ENCODE peak calls at places on chromosomes 7 and 10, in six cellular contexts. I is psoas muscle, S is HFF-Myc, T is brain microvascular endothelial cell, Q is lower leg skin, O is heart right ventricle. N is an unnamed sample.

GRCh38 chr7:29841926-29842671 is 35.8 kb downstream of the WIPF3 start:
- DNase-seq in I (no peak), S (no peak), Q (no peak), T (no peak), O (no peak), N (no peak)

GRCh38 chr10:42790835-42791234 is 8.2 kb downstream of the BMS1 start:
- DNase-seq in O (no peak), T (peak), Q (no peak), S (no peak), I (no peak), N (no peak)

GRCh38 chr7:91183408-91183807 is 80.8 kb upstream of the FZD1 start:
- DNase-seq in Q (no peak), T (no peak), O (no peak), S (no peak), I (no peak), N (no peak)

GRCh38 chr7:83347836-83348482 is 185.3 kb upstream of the PCLO start:
- DNase-seq in I (no peak), S (peak), T (peak), O (no peak), Q (peak), N (peak)

GRCh38 chr10:22159180-22159579 is 58.6 kb downstream of the EBLN1 start:
- DNase-seq in S (no peak), O (no peak), I (no peak), T (no peak), Q (no peak), N (no peak)

GRCh38 chr7:28937103-28937502 is 21.0 kb downstream of the TRIL start:
- DNase-seq in I (no peak), T (no peak), O (no peak), Q (no peak), S (no peak), N (no peak)

GRCh38 chr10:123170961-123171360 is 16.8 kb downstream of the BUB3 start:
- DNase-seq in S (no peak), I (no peak), T (no peak), O (no peak), Q (no peak), N (no peak)

GRCh38 chr7:20083781-20084180 is 133.4 kb downstream of the MACC1 start:
- DNase-seq in T (peak), I (peak), S (peak), Q (no peak), O (no peak), N (no peak)

GRCh38 chr10:43044444-43045245 is 32.2 kb upstream of the RET start:
- DNase-seq in T (no peak), I (no peak), S (no peak), Q (no peak), O (no peak), N (no peak)

GRCh38 chr7:32066441-32066840 is 3.8 kb downstream of the PDE1C start:
- DNase-seq in O (no peak), Q (no peak), T (no peak), S (no peak), I (no peak), N (no peak)

GRCh38 chr10:86665868-86666267 is 2.4 kb upstream of the LDB3 start:
- DNase-seq in O (peak), T (no peak), Q (no peak), I (peak), S (no peak), N (no peak)

GRCh38 chr10:129849452-129849750 is 114.7 kb downstream of the EBF3 start:
- DNase-seq in O (no peak), S (no peak), Q (no peak), T (no peak), I (no peak), N (no peak)

GRCh38 chr10:77611670-77612069 is 25.9 kb downstream of the KCNMA1 start:
- DNase-seq in Q (no peak), S (no peak), T (no peak), O (no peak), I (no peak), N (no peak)

GRCh38 chr7:78175330-78175729 is 376.8 kb downstream of the PHTF2 start:
- DNase-seq in S (no peak), T (no peak), Q (no peak), I (no peak), O (no peak), N (no peak)

GRCh38 chr7:44057849-44058758 is 7.3 kb downstream of the PGAM2 start:
- DNase-seq in S (no peak), Q (no peak), O (no peak), T (no peak), I (no peak), N (no peak)

GRCh38 chr10:11472158-11472753 is 139.2 kb downstream of the USP6NL start:
- DNase-seq in O (peak), S (peak), Q (peak), T (peak), I (peak), N (peak)

GRCh38 chr7:125059861-125060456 is 130.3 kb upstream of the POT1 start:
- DNase-seq in I (no peak), S (no peak), Q (no peak), T (no peak), O (no peak), N (no peak)

GRCh38 chr10:121088524-121088923 is 237.4 kb downstream of the WDR11 start:
- DNase-seq in Q (no peak), I (no peak), O (no peak), S (no peak), T (no peak), N (no peak)

GRCh38 chr7:139725077-139725476 is 52.7 kb downstream of the HIPK2 start:
- DNase-seq in S (peak), Q (no peak), I (no peak), O (no peak), T (peak), N (peak)

GRCh38 chr10:47449979-47450378 is 33.9 kb downstream of the ANXA8 start:
- DNase-seq in O (no peak), S (no peak), Q (no peak), I (no peak), T (no peak), N (no peak)

GRCh38 chr10:3783721-3784432 is 1.1 kb downstream of the KLF6 start:
- DNase-seq in T (peak), I (peak), Q (peak), O (peak), S (no peak), N (no peak)

GRCh38 chr7:140676303-140676702 is 3.6 kb downstream of the ADCK2 start:
- DNase-seq in T (no peak), S (no peak), Q (no peak), O (no peak), I (no peak), N (no peak)

GRCh38 chr10:73647875-73648228 is 6.6 kb upstream of the MYOZ1 start:
- DNase-seq in O (no peak), T (no peak), S (no peak), Q (no peak), I (no peak), N (no peak)

GRCh38 chr10:44379907-44380306 is 5.0 kb downstream of the CXCL12 start:
- DNase-seq in S (no peak), Q (no peak), I (no peak), T (no peak), O (no peak), N (no peak)

GRCh38 chr10:44382981-44383748 is 1.7 kb downstream of the CXCL12 start:
- DNase-seq in S (no peak), O (no peak), T (no peak), I (no peak), Q (no peak), N (no peak)

GRCh38 chr10:44378626-44379025 is 6.3 kb downstream of the CXCL12 start:
- DNase-seq in T (no peak), S (no peak), O (no peak), Q (no peak), I (no peak), N (no peak)

GRCh38 chr10:44382131-44382858 is 2.6 kb downstream of the CXCL12 start:
- DNase-seq in Q (no peak), S (no peak), O (peak), T (no peak), I (peak), N (no peak)

GRCh38 chr10:44380829-44381600 is 3.9 kb downstream of the CXCL12 start:
- DNase-seq in T (no peak), I (no peak), O (no peak), S (no peak), Q (no peak), N (no peak)
- H3K4me3 ChIP-seq in T (no peak), I (no peak), O (no peak), S (no peak), Q (no peak), N (no peak)

GRCh38 chr7:2452074-2452507 is 24.1 kb downstream of the GRIFIN start:
- DNase-seq in S (no peak), Q (no peak), T (no peak), I (no peak), O (no peak), N (no peak)

GRCh38 chr7:2446676-2447075 is 29.5 kb downstream of the GRIFIN start:
- DNase-seq in I (no peak), O (no peak), Q (no peak), S (no peak), T (no peak), N (no peak)

GRCh38 chr7:2450198-2451107 is 25.7 kb downstream of the GRIFIN start:
- DNase-seq in S (no peak), I (no peak), Q (no peak), T (no peak), O (no peak), N (no peak)

GRCh38 chr7:2452643-2453270 is 23.4 kb downstream of the GRIFIN start:
- DNase-seq in O (no peak), T (no peak), I (no peak), S (no peak), Q (no peak), N (no peak)

DNA sequence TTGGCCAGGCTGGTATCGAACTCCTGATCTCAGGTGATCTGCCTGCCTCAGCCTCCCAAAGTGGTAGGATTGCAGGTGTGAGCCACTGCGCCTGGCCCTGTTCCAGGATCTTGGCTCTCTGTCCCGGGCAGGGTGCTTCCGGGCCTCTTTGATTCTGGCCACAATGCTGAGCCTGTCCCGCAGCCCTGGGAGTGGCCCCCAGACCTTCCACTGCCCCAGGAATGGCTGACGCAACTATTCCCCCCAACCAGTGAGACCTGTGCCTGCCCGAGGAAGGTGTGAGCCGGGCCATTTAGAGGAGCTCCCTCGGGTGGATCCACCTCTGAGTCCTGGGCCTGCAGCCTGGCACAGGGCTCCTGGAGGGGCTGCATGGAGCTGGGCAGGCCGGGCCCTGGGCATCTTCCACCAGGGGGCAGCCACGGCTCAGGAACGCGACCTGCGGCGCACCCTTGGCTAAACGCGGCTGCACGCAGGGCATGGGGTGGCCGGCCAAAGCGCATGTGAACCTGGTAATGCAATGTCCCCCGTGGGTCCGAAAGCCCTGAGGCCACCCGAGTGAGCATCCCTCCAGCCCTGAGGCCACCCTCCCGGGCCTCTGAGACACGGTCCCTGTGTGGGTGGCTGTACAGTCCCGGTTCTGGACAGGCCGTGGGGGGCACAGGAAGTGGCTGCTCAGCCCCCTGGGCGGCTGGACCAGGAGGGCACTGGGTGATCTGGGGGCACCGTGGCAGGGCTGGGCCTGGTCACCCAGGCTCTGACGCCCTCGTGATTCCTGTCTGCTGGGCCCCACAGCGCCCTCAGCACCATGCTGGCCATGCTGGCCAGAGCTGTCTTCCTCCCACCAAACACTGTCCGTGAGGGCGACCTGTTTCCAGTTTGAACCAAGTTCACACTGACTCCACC is 24.8 kb downstream of the GRIFIN start:
- DNase-seq in T (peak), I (peak), S (peak), O (peak), Q (no peak), N (peak)
- H3K4me3 ChIP-seq in T (peak), I (peak), S (no peak), O (peak), Q (no peak), N (no peak)

GRCh38 chr7:55570218-55570873 is 2.0 kb downstream of the VOPP1 start:
- DNase-seq in O (no peak), I (no peak), S (no peak), Q (no peak), T (no peak), N (no peak)
- H3K4me3 ChIP-seq in O (peak), I (peak), S (peak), Q (no peak), T (peak), N (peak)

GRCh38 chr7:37448637-37449331 is at the start of gene ELMO1:
- DNase-seq in O (peak), I (peak), Q (peak), S (peak), T (peak), N (no peak)
- H3K4me3 ChIP-seq in O (peak), I (peak), Q (peak), S (peak), T (peak), N (peak)

GRCh38 chr7:128408709-128409434 is 910 bp downstream of the IMPDH1 start:
- DNase-seq in S (no peak), T (no peak), O (no peak), Q (no peak), I (no peak), N (no peak)

GRCh38 chr7:128406986-128407589 is 2.7 kb downstream of the IMPDH1 start:
- DNase-seq in Q (no peak), S (no peak), O (no peak), T (no peak), I (no peak), N (no peak)

GRCh38 chr7:128409435-128410091 is at the start of gene IMPDH1:
- DNase-seq in Q (peak), S (no peak), I (peak), T (peak), O (peak), N (peak)

GRCh38 chr7:128406147-128406985 is 3.4 kb downstream of the IMPDH1 start:
- DNase-seq in S (no peak), T (no peak), Q (no peak), O (no peak), I (no peak), N (no peak)

GRCh38 chr7:128407751-128408708 is 1.8 kb downstream of the IMPDH1 start:
- DNase-seq in I (no peak), T (no peak), S (no peak), O (no peak), Q (no peak), N (no peak)
- H3K4me3 ChIP-seq in I (peak), T (no peak), S (peak), O (peak), Q (no peak), N (peak)

DNA sequence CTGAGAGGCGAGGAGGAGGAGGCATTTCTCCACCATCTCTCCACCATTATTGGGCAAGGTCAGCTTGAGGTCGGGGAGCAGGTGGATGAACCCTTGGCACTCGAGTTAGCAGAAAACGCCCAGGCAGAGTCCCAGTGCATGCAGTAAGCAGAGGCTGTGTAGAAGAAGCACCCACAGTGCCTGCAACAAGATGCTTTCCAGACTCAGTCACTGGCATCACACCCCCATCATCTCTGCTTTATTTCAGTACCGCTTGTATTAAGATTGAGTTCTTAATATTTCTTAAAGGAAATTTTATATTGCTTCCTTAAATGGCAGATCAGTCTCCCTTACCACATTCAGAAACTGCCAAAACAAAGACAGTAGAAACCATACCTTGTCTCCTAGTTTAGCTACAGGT is 122.3 kb upstream of the PPIF start:
- DNase-seq in I (no peak), T (no peak), S (no peak), Q (no peak), O (no peak), N (no peak)
- H3K4me3 ChIP-seq in I (no peak), T (no peak), S (no peak), Q (no peak), O (no peak), N (no peak)

DNA sequence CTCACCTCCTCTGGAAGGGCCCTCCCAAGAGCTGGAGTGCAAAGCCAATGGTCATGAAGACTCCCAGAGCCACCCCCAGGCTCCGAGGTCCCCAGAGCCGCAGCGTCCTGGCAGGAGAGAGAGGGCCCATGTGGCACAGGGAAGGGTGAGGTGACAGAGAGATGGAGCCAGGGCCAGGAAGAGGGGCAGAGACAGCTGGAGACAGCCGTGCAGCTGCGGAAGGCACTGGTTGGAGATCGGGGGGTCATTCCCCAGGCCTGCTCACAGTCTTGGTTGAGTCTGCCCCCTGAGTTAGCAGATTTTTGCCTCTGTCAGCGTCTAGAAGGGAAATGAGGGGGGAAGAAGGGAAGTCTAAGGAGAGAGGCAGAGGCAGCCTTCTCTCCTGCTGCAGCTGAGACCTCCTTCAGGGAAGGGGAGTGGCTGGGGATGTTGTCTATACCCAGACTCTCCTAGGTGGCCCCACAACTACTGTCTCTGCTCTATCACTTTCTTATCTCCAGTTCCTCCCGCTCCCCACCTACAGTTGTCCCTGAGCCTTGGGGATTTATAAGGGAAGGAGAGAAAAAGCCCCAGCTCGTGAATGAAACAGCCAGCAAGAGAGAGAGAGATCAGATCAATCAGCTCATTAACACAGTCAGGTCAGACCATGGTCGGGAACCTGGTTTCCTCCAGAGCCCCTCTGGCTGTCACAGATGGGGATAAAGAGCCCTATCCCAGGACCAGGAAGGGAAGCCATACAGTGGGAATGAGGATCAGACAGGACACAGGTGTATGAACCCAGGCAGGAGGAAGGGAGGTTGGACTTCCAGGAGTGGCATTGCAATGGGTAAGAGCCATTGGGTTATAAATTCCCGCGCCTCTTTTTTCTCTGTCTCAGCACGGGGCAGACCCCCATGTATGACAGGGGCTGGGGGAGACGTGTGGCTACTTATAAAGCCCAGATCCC is 1.2 kb downstream of the GAL3ST4 start:
- DNase-seq in I (no peak), O (no peak), T (no peak), S (no peak), Q (no peak), N (no peak)
- H3K4me3 ChIP-seq in I (no peak), O (peak), T (no peak), S (peak), Q (no peak), N (peak)

DNA sequence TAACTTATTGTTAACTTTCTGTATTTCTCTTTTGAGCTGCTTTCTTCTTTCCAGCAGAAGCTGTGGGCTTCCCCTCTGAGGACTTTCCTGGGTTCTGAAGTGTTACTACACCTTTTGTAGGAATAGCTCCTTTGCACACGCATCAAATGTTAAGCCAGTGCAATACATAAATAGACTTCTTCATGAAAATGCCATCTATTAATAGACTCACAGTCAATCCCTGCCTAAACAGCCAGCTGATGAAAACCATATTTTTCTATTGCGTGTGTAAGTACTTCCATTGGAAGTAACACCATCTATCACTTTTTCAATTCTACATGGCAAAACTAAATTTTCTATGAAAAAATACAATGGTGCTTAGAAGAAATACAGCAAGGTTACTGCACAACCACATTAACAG is 1.4 kb downstream of the ABCB4 start:
- DNase-seq in Q (no peak), T (no peak), O (no peak), S (no peak), I (no peak), N (no peak)
- H3K4me3 ChIP-seq in Q (no peak), T (no peak), O (peak), S (no peak), I (peak), N (no peak)

N was measured in skeletal muscle cell.